ENCODE peak calls at places on chromosome 5, in five cellular contexts. W is GM12878, B is HEK293T, T is cardiac septum, K is testis. A is an unnamed sample.

GRCh38 chr5:135030691-135031145 is 3.3 kb downstream of the PITX1 start:
- DNase-seq in W (no peak), T (no peak), B (no peak), K (no peak), A (no peak)

GRCh38 chr5:111326551-111326950 is 102.4 kb downstream of the CAMK4 start:
- DNase-seq in B (no peak), T (no peak), K (peak), W (no peak), A (no peak)

GRCh38 chr5:58860680-58861079 is 277.8 kb downstream of the RAB3C start:
- DNase-seq in T (no peak), B (no peak), W (no peak), K (no peak), A (no peak)

GRCh38 chr5:4551034-4551433 is 589.1 kb upstream of the ADAMTS16 start:
- DNase-seq in K (no peak), B (no peak), W (no peak), T (no peak), A (no peak)

GRCh38 chr5:145965804-145966203 is 29.4 kb downstream of the SH3RF2 start:
- DNase-seq in T (no peak), K (peak), B (no peak), W (no peak), A (no peak)

GRCh38 chr5:636951-637350 is 24.8 kb downstream of the CEP72 start:
- DNase-seq in T (peak), W (no peak), K (peak), B (no peak), A (no peak)

GRCh38 chr5:116023619-116024018 is 8.7 kb upstream of the ARL14EPL start:
- DNase-seq in K (no peak), T (no peak), W (no peak), B (no peak), A (no peak)

GRCh38 chr5:157554180-157555030 is 21.2 kb downstream of the ADAM19 start:
- DNase-seq in T (no peak), W (peak), K (no peak), B (no peak), A (no peak)

GRCh38 chr5:11655681-11656080 is 248.6 kb downstream of the CTNND2 start:
- DNase-seq in W (no peak), B (no peak), T (no peak), K (no peak), A (no peak)

GRCh38 chr5:172319708-172320441 is 36.3 kb upstream of the UBTD2 start:
- DNase-seq in B (no peak), W (no peak), T (no peak), K (no peak), A (no peak)